ENCODE peak calls at places on chromosomes 11 and 22, in ten cellular contexts. L is GM12865; W is COR-L47; H is activated T-helper 1 cell treated with anti-CD3 and anti-CD28 coated beads, Interleukin-12 subunit alpha, Interleukin-12 subunit beta, Interleukin-2, Interleukin-4 antibody, amounts not matched to agents 30 ng/mL and 10 ng/mL and 1 ng/mL, durations not matched to agents 14 hours and 24 hours and 36 hours; N is KG1; C is NCI-H1930; I is activated CD8-positive, alpha-beta memory T cell treated with anti-CD3 and anti-CD28 coated beads, Interleukin-2, amount 50 U/mL, for 48 hours; S is cardiac fibroblast; A is stimulated activated CD8-positive, alpha-beta memory T cell treated with anti-CD3 and anti-CD28 coated beads, Interleukin-4, amount 100 ng/mL, for 1 hour; M is neural progenitor cell. D is an unnamed sample.

GRCh38 chr11:65493367-65494176 is 5.3 kb upstream of the MALAT1 start:
- DNase-seq in H (no peak), C (no peak), W (no peak), N (no peak), I (no peak), A (no peak), M (peak; percentile 78), S (peak; percentile 97), L (peak; percentile 81), D (peak; percentile 82)

GRCh38 chr22:28855355-28856094 is 27.8 kb upstream of the ZNRF3 start:
- DNase-seq in L (peak; percentile 81), S (peak; percentile 84), A (peak; percentile 3), H (peak; percentile 11), M (peak; percentile 74), N (peak; percentile 28), W (peak; percentile 48), C (peak; percentile 54), I (no peak), D (peak; percentile 68)

GRCh38 chr11:69911310-69912160 is 92.3 kb upstream of the FGF3 start:
- DNase-seq in S (no peak), L (no peak), I (no peak), A (no peak), W (no peak), C (no peak), M (no peak), N (no peak), H (no peak), D (no peak)

GRCh38 chr22:39208013-39208680 is 36.6 kb downstream of the PDGFB start:
- DNase-seq in I (no peak), L (no peak), A (no peak), M (no peak), C (no peak), N (no peak), S (no peak), W (no peak), H (no peak), D (no peak)

GRCh38 chr11:112822478-112823274 is 138.5 kb upstream of the NCAM1 start:
- DNase-seq in N (no peak), W (peak; percentile 36), C (no peak), H (no peak), A (no peak), I (no peak), S (no peak), M (peak; percentile 82), L (no peak), D (peak; percentile 83)

GRCh38 chr11:46026616-46027293 is 94.5 kb downstream of the PHF21A start:
- DNase-seq in W (no peak), I (no peak), H (no peak), L (no peak), S (peak; percentile 54), A (no peak), M (no peak), N (no peak), C (no peak), D (no peak)

GRCh38 chr11:32939866-32940265 is 47.3 kb downstream of the QSER1 start:
- DNase-seq in M (no peak), A (no peak), L (no peak), I (no peak), W (no peak), S (no peak), N (no peak), H (no peak), C (no peak), D (no peak)

GRCh38 chr11:1303973-1304372 is 5.5 kb downstream of the TOLLIP start:
- DNase-seq in A (no peak), C (no peak), W (no peak), M (no peak), L (no peak), H (no peak), N (no peak), S (peak; percentile 28), I (no peak), D (no peak)

GRCh38 chr22:26556904-26557303 is 33.0 kb downstream of the TPST2 start:
- DNase-seq in I (no peak), N (no peak), W (no peak), S (no peak), H (no peak), C (no peak), M (no peak), A (no peak), L (no peak), D (no peak)

GRCh38 chr11:134037093-134037908 is 31.6 kb upstream of the JAM3 start:
- DNase-seq in N (no peak), H (peak; percentile 57), S (peak; percentile 75), M (peak; percentile 79), C (peak; percentile 33), I (peak; percentile 76), A (no peak), L (peak; percentile 34), W (peak; percentile 49), D (peak; percentile 67)

GRCh38 chr11:65391007-65391406 is 4.6 kb downstream of the FRMD8 start:
- DNase-seq in C (no peak), S (peak; percentile 42), M (peak; percentile 42), H (no peak), W (no peak), L (no peak), N (no peak), A (no peak), I (no peak), D (no peak)

GRCh38 chr11:132049205-132049604 is 678.8 kb downstream of the NTM start:
- DNase-seq in N (no peak), W (no peak), I (no peak), C (no peak), L (no peak), A (no peak), S (no peak), M (no peak), H (no peak), D (no peak)

GRCh38 chr22:37186997-37187522 is 987 bp downstream of the C1QTNF6 start:
- DNase-seq in C (no peak), N (no peak), H (no peak), A (no peak), M (no peak), S (peak; percentile 58), L (no peak), I (no peak), W (no peak), D (no peak)

GRCh38 chr11:111408789-111409727 is 30.0 kb upstream of the POU2AF1 start:
- DNase-seq in A (no peak), S (peak; percentile 48), C (no peak), M (no peak), L (peak; percentile 94), N (no peak), H (no peak), W (no peak), I (no peak), D (no peak)

GRCh38 chr22:49433717-49434611 is 393.7 kb downstream of the BRD1 start:
- DNase-seq in W (peak; percentile 31), L (no peak), N (no peak), A (no peak), I (peak; percentile 40), S (no peak), M (peak; percentile 35), C (no peak), H (no peak), D (no peak)

GRCh38 chr11:92384316-92384715 is 159.7 kb downstream of the FAT3 start:
- DNase-seq in I (no peak), C (no peak), M (no peak), H (no peak), L (no peak), W (no peak), A (no peak), S (peak; percentile 22), N (no peak), D (no peak)

D was measured in mucosa of gallbladder.